ENCODE peak calls at places on chromosomes 7 and 10, in nine cellular contexts. M is mammary epithelial cell, X is colonic mucosa, F is GM12878, V is A549, H is transverse colon, E is GM23248, C is neural progenitor cell, A is aorta. D is an unnamed sample. For H3K4me1, the result is how much of the 10 kb centered on the place peaks cover.

GRCh38 chr10:84184517-84184916 is 9.8 kb upstream of the CDHR1 start:
- DNase-seq in M (no peak), E (no peak), H (peak), A (no peak), C (no peak), X (peak), F (no peak), V (no peak), D (no peak)

GRCh38 chr10:31721166-31721565 is 207.5 kb downstream of the ARHGAP12 start:
- DNase-seq in A (no peak), E (no peak), F (no peak), H (no peak), X (no peak), V (no peak), C (no peak), M (no peak), D (no peak)

GRCh38 chr7:30459591-30460245 is 18.9 kb downstream of the NOD1 start:
- DNase-seq in V (peak), F (no peak), H (peak), M (no peak), X (peak), A (peak), C (no peak), E (peak), D (peak)

GRCh38 chr7:158587425-158588084 is at the start of gene PTPRN2:
- DNase-seq in A (no peak), C (peak), H (peak), X (peak), V (peak), E (peak), F (no peak), M (peak), D (peak)

GRCh38 chr7:156419782-156420181 is 220.8 kb upstream of the RNF32 start:
- DNase-seq in H (no peak), V (no peak), M (no peak), X (no peak), C (no peak), F (no peak), E (no peak), A (no peak), D (no peak)

GRCh38 chr7:123888192-123888591 is 36.8 kb upstream of the SPAM1 start:
- DNase-seq in H (no peak), E (no peak), M (no peak), C (no peak), X (no peak), V (no peak), A (no peak), F (no peak), D (no peak)

GRCh38 chr10:53748319-53748718 is 975.7 kb upstream of the MBL2 start:
- DNase-seq in M (no peak), V (no peak), E (no peak), A (no peak), X (no peak), F (no peak), C (no peak), H (no peak), D (no peak)

GRCh38 chr7:120985130-120985758 is 3.3 kb upstream of the CPED1 start:
- DNase-seq in H (no peak), F (no peak), M (no peak), X (no peak), E (no peak), C (no peak), V (no peak), A (no peak), D (peak)

GRCh38 chr10:72764151-72764550 is 72.2 kb downstream of the MCU start:
- DNase-seq in M (peak), H (no peak), F (no peak), X (no peak), V (no peak), C (no peak), E (peak), A (no peak), D (no peak)

GRCh38 chr7:156752371-156753297 is 112.1 kb downstream of the RNF32 start:
- DNase-seq in V (no peak), X (no peak), M (no peak), E (no peak), C (peak), F (no peak), A (no peak), H (no peak), D (no peak)

GRCh38 chr7:56097700-56098099 is 4.9 kb upstream of the PHKG1 start:
- DNase-seq in A (no peak), F (no peak), H (no peak), X (no peak), C (no peak), E (peak), V (no peak), M (peak), D (no peak)

GRCh38 chr7:140003913-140004382 is 58.8 kb downstream of the PARP12 start:
- DNase-seq in V (peak), M (peak), H (peak), F (peak), E (peak), C (peak), X (peak), A (no peak), D (peak)

GRCh38 chr10:58625070-58625469 is 112.4 kb downstream of the BICC1 start:
- DNase-seq in E (peak), M (peak), X (no peak), A (no peak), H (no peak), C (no peak), V (peak), F (no peak), D (no peak)

GRCh38 chr7:68038621-68039314 is 1042.1 kb downstream of the TYW1 start:
- DNase-seq in X (no peak), M (no peak), H (no peak), F (no peak), A (no peak), E (peak), C (no peak), V (peak), D (no peak)

GRCh38 chr10:72954596-72955569 is at the start of gene PLA2G12B:
- DNase-seq in X (peak), E (no peak), V (no peak), F (no peak), M (no peak), A (no peak), C (peak), H (peak), D (peak)

GRCh38 chr10:78600740-78601139 is 468.0 kb upstream of the ZMIZ1 start:
- DNase-seq in H (peak), X (no peak), V (no peak), E (peak), C (no peak), F (no peak), M (peak), A (no peak), D (peak)

GRCh38 chr10:86658261-86658741 is 4.0 kb downstream of the OPN4 start:
- DNase-seq in C (no peak), E (no peak), M (no peak), H (peak), X (no peak), A (peak), V (no peak), F (no peak), D (no peak)

GRCh38 chr10:35335718-35336083 is 608 bp upstream of the CCNY start:
- DNase-seq in A (no peak), C (peak), E (peak), H (peak), V (peak), M (peak), X (peak), F (no peak), D (peak)

GRCh38 chr7:116630932-116631449 is 41.0 kb upstream of the MET start:
- DNase-seq in M (peak), X (peak), F (no peak), V (peak), E (peak), C (peak), A (peak), H (peak), D (peak)

GRCh38 chr7:123995617-123996326 is 37.1 kb downstream of the TMEM229A start:
- DNase-seq in X (no peak), E (no peak), V (no peak), C (no peak), F (no peak), A (no peak), H (no peak), M (no peak), D (no peak)

GRCh38 chr10:110376021-110376773 is 71.5 kb upstream of the SMNDC1 start:
- DNase-seq in M (no peak), H (no peak), E (no peak), F (no peak), V (no peak), C (no peak), A (peak), X (no peak), D (no peak)

GRCh38 chr7:27670676-27671075 is 8.0 kb upstream of the HIBADH start:
- DNase-seq in E (peak), X (no peak), M (no peak), C (no peak), V (no peak), A (no peak), H (no peak), F (no peak), D (peak)

GRCh38 chr10:54800677-54801480 is at the start of gene PCDH15:
- DNase-seq in E (peak), V (peak), X (no peak), F (peak), M (peak), A (no peak), H (no peak), C (peak), D (peak)

GRCh38 chr10:100911472-100911871 is 1.3 kb upstream of the SLF2 start:
- DNase-seq in V (no peak), H (no peak), X (no peak), A (no peak), M (no peak), E (no peak), F (no peak), C (no peak), D (no peak)
- H3K4me1 ChIP-seq in V (under half), H (under half), X (under half), A (under half), M (under half), E (under half), F (under half), C (under half), D (under half)

GRCh38 chr7:93218997-93219827 is 7.1 kb downstream of the HEPACAM2 start:
- DNase-seq in V (no peak), M (no peak), H (no peak), A (no peak), E (no peak), C (no peak), X (no peak), F (no peak), D (no peak)

GRCh38 chr7:93219877-93220276 is 6.4 kb downstream of the HEPACAM2 start:
- DNase-seq in X (no peak), C (no peak), E (no peak), A (no peak), M (no peak), V (no peak), F (no peak), H (no peak), D (peak)
- H3K4me1 ChIP-seq in X (under half), C (under half), E (under half), A (under half), M (under half), V (under half), F (under half), H (under half), D (under half)

GRCh38 chr7:75922966-75923603 is 8.1 kb downstream of the POR start:
- DNase-seq in V (no peak), C (no peak), A (no peak), E (no peak), M (no peak), F (no peak), H (no peak), X (no peak), D (no peak)
- H3K4me1 ChIP-seq in V (under half), C (under half), A (under half), E (under half), M (under half), F (under half), H (under half), X (under half), D (under half)

GRCh38 chr10:70350501-70350900 is 31.9 kb downstream of the LRRC20 start:
- DNase-seq in M (no peak), C (no peak), E (no peak), V (no peak), H (no peak), F (no peak), X (no peak), A (no peak), D (no peak)
- H3K4me1 ChIP-seq in M (under half), C (under half), E (under half), V (under half), H (under half), F (under half), X (under half), A (under half), D (under half)

DNA sequence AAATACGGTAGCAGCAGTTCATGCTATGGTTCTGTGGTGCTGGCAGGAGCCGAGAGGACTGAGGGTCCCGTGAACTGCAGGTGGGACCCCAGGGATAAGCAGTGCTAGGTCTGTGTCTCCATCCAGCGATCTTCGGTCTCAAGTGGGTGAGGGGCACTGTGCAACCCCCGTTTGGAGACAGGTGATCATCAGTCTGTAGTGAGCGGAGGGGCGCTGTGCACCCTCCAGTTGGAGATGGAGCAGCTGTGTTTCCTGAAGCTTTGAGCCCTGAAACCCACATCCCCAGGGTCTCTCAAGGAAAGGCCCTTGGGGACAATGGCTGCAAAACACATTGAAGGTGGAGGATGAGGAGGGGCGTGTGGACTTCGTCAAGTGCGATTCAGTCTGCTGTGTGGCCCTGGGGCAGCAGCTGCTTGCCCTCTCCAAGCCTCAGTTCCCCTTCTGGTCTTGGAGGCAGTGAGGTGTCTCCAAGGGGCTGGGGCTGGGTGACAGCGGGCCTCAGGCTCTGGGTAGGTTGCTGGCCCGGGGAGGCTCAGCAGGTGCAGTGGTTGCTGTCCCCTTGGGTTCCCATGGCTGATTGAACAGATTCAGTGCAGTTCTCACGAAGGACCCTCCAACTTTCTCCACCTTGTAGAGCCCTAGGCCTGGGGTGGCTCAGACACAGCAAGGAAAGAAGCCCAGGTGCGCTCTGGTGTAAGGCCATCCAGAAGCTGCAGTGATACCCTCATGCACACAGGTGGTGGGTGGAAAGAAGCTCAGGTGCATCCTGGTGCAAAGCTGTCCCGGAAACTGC is 160.7 kb downstream of the ADARB2 start:
- DNase-seq in F (no peak), H (no peak), A (no peak), V (no peak), M (no peak), C (no peak), X (no peak), E (no peak), D (no peak)
- H3K4me1 ChIP-seq in F (under half), H (under half), A (under half), V (under half), M (under half), C (under half), X (under half), E (under half), D (under half)

GRCh38 chr7:75691793-75692543 is 46.8 kb downstream of the HIP1 start:
- DNase-seq in M (no peak), C (no peak), E (no peak), A (no peak), H (no peak), F (no peak), V (peak), X (no peak), D (peak)
- H3K4me1 ChIP-seq in M (under half), C (under half), E (under half), A (under half), H (under half), F (under half), V (under half), X (under half), D (under half)

GRCh38 chr10:122426834-122427233 is 27.6 kb upstream of the ARMS2 start:
- DNase-seq in H (no peak), A (no peak), E (no peak), V (no peak), M (no peak), X (no peak), F (no peak), C (peak), D (no peak)
- H3K4me1 ChIP-seq in H (under half), A (under half), E (under half), V (under half), M (under half), X (under half), F (under half), C (under half), D (under half)

DNA sequence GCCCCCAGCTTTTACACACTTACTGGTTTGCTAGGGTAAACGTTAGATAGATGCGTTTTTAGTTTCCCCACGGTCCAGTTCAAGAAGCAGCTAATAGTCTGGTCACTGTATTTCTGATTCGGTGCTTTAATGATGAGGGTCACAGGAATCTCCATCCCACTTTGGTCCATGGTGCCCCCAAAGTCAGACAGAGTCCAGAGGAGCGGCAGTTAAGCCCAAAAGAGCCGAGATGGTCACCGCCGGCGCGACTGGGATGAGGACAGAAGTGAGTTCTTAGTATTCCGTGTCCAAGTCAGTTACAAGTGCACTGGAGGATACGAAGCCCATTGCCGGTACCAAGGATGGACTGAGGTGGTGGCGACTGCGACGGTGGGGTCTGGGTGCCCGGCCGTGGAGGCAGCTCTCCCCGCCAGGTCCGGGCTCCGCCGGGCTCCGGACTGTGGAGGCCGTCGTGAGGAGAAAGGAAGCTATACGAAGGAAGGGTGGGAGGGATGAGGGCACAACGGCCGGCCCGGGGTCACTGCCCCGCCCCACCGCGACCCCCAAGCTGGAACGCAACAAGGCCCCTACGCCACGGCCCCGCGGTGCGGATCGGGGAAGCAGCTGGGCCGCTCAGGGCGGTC is 663 bp downstream of the HERPUD2 start:
- DNase-seq in F (no peak), M (peak), A (no peak), E (peak), V (no peak), C (no peak), X (peak), H (no peak), D (peak)
- H3K4me1 ChIP-seq in F (under half), M (under half), A (under half), E (half or more), V (under half), C (under half), X (under half), H (under half), D (under half)